ENCODE peak calls at places on chromosomes 5 and 9, in ten cellular contexts. One of them, this sample, is unnamed.

GRCh38 chr9:22454021-22454420 is 7.4 kb downstream of the DMRTA1 start:
- DNase-seq in MCF 10A: no peak
- DNase-seq in progenitor cell of endocrine pancreas: no peak
- DNase-seq in WERI-Rb-1: no peak
- DNase-seq in brain microvascular endothelial cell: no peak
- DNase-seq in AG04449: no peak
- DNase-seq in GM12865: no peak
- DNase-seq in HL-60: no peak
- DNase-seq in GM13977: no peak
- DNase-seq in esophagus squamous epithelium: no peak
- DNase-seq in this sample: peak

GRCh38 chr9:114387678-114388431 is at the start of gene AKNA:
- DNase-seq in esophagus squamous epithelium: peak
- DNase-seq in HL-60: no peak
- DNase-seq in progenitor cell of endocrine pancreas: peak
- DNase-seq in MCF 10A: no peak
- DNase-seq in AG04449: no peak
- DNase-seq in GM12865: peak
- DNase-seq in brain microvascular endothelial cell: peak
- DNase-seq in WERI-Rb-1: peak
- DNase-seq in GM13977: no peak
- DNase-seq in this sample: peak

GRCh38 chr9:19232830-19233194 is 2.3 kb downstream of the DENND4C start:
- DNase-seq in WERI-Rb-1: no peak
- DNase-seq in AG04449: no peak
- DNase-seq in progenitor cell of endocrine pancreas: no peak
- DNase-seq in brain microvascular endothelial cell: peak
- DNase-seq in MCF 10A: peak
- DNase-seq in GM12865: peak
- DNase-seq in esophagus squamous epithelium: no peak
- DNase-seq in GM13977: peak
- DNase-seq in HL-60: no peak
- DNase-seq in this sample: peak

GRCh38 chr9:93183106-93183662 is 755 bp upstream of the WNK2 start:
- DNase-seq in AG04449: no peak
- DNase-seq in brain microvascular endothelial cell: no peak
- DNase-seq in WERI-Rb-1: no peak
- DNase-seq in esophagus squamous epithelium: no peak
- DNase-seq in GM12865: no peak
- DNase-seq in MCF 10A: no peak
- DNase-seq in progenitor cell of endocrine pancreas: no peak
- DNase-seq in HL-60: no peak
- DNase-seq in GM13977: no peak
- DNase-seq in this sample: no peak

GRCh38 chr5:132821350-132821749 is 8.2 kb downstream of the SOWAHA start:
- DNase-seq in WERI-Rb-1: no peak
- DNase-seq in AG04449: no peak
- DNase-seq in progenitor cell of endocrine pancreas: no peak
- DNase-seq in brain microvascular endothelial cell: no peak
- DNase-seq in GM13977: no peak
- DNase-seq in esophagus squamous epithelium: no peak
- DNase-seq in MCF 10A: no peak
- DNase-seq in GM12865: no peak
- DNase-seq in HL-60: no peak
- DNase-seq in this sample: no peak

GRCh38 chr9:86629530-86629929 is 275.3 kb upstream of the TUT7 start:
- DNase-seq in GM12865: no peak
- DNase-seq in esophagus squamous epithelium: no peak
- DNase-seq in AG04449: no peak
- DNase-seq in WERI-Rb-1: no peak
- DNase-seq in progenitor cell of endocrine pancreas: no peak
- DNase-seq in MCF 10A: no peak
- DNase-seq in HL-60: no peak
- DNase-seq in brain microvascular endothelial cell: no peak
- DNase-seq in GM13977: no peak
- DNase-seq in this sample: no peak

GRCh38 chr5:58043607-58043945 is 416.3 kb downstream of the PLK2 start:
- DNase-seq in progenitor cell of endocrine pancreas: no peak
- DNase-seq in WERI-Rb-1: no peak
- DNase-seq in AG04449: no peak
- DNase-seq in HL-60: no peak
- DNase-seq in brain microvascular endothelial cell: no peak
- DNase-seq in GM12865: no peak
- DNase-seq in esophagus squamous epithelium: no peak
- DNase-seq in GM13977: no peak
- DNase-seq in MCF 10A: no peak
- DNase-seq in this sample: no peak

GRCh38 chr9:23824241-23825142 is 1.5 kb downstream of the ELAVL2 start:
- DNase-seq in brain microvascular endothelial cell: no peak
- DNase-seq in GM13977: no peak
- DNase-seq in AG04449: no peak
- DNase-seq in MCF 10A: peak
- DNase-seq in esophagus squamous epithelium: no peak
- DNase-seq in HL-60: no peak
- DNase-seq in progenitor cell of endocrine pancreas: peak
- DNase-seq in GM12865: no peak
- DNase-seq in WERI-Rb-1: no peak
- DNase-seq in this sample: no peak

GRCh38 chr5:143226872-143227271 is 176.6 kb downstream of the NR3C1 start:
- DNase-seq in GM13977: no peak
- DNase-seq in brain microvascular endothelial cell: no peak
- DNase-seq in HL-60: no peak
- DNase-seq in AG04449: no peak
- DNase-seq in esophagus squamous epithelium: no peak
- DNase-seq in WERI-Rb-1: no peak
- DNase-seq in MCF 10A: no peak
- DNase-seq in progenitor cell of endocrine pancreas: no peak
- DNase-seq in GM12865: no peak
- DNase-seq in this sample: no peak

GRCh38 chr5:74903165-74903787 is 37.1 kb upstream of the FAM169A start:
- DNase-seq in HL-60: no peak
- DNase-seq in GM13977: peak
- DNase-seq in AG04449: no peak
- DNase-seq in WERI-Rb-1: peak
- DNase-seq in MCF 10A: peak
- DNase-seq in brain microvascular endothelial cell: no peak
- DNase-seq in esophagus squamous epithelium: no peak
- DNase-seq in GM12865: peak
- DNase-seq in progenitor cell of endocrine pancreas: peak
- DNase-seq in this sample: no peak

GRCh38 chr5:116472274-116472673 is 102.3 kb downstream of the SEMA6A start:
- DNase-seq in brain microvascular endothelial cell: no peak
- DNase-seq in GM13977: no peak
- DNase-seq in WERI-Rb-1: no peak
- DNase-seq in HL-60: no peak
- DNase-seq in esophagus squamous epithelium: no peak
- DNase-seq in MCF 10A: no peak
- DNase-seq in progenitor cell of endocrine pancreas: no peak
- DNase-seq in GM12865: no peak
- DNase-seq in AG04449: no peak
- DNase-seq in this sample: no peak
- TF ChIP-seq CTCF in brain microvascular endothelial cell: no peak
- TF ChIP-seq CTCF in GM13977: no peak
- TF ChIP-seq CTCF in WERI-Rb-1: no peak
- TF ChIP-seq CTCF in HL-60: no peak
- TF ChIP-seq CTCF in esophagus squamous epithelium: no peak
- TF ChIP-seq CTCF in MCF 10A: no peak
- TF ChIP-seq CTCF in progenitor cell of endocrine pancreas: peak
- TF ChIP-seq CTCF in GM12865: no peak
- TF ChIP-seq CTCF in AG04449: no peak
- TF ChIP-seq CTCF in this sample: no peak

GRCh38 chr9:25003686-25004085 is 458.0 kb upstream of the IZUMO3 start:
- DNase-seq in GM13977: peak
- DNase-seq in progenitor cell of endocrine pancreas: peak
- DNase-seq in esophagus squamous epithelium: no peak
- DNase-seq in GM12865: no peak
- DNase-seq in brain microvascular endothelial cell: no peak
- DNase-seq in WERI-Rb-1: peak
- DNase-seq in AG04449: no peak
- DNase-seq in MCF 10A: no peak
- DNase-seq in HL-60: no peak
- DNase-seq in this sample: no peak
- TF ChIP-seq CTCF in GM13977: peak
- TF ChIP-seq CTCF in progenitor cell of endocrine pancreas: peak
- TF ChIP-seq CTCF in esophagus squamous epithelium: no peak
- TF ChIP-seq CTCF in GM12865: no peak
- TF ChIP-seq CTCF in brain microvascular endothelial cell: no peak
- TF ChIP-seq CTCF in WERI-Rb-1: peak
- TF ChIP-seq CTCF in AG04449: no peak
- TF ChIP-seq CTCF in MCF 10A: peak
- TF ChIP-seq CTCF in HL-60: no peak
- TF ChIP-seq CTCF in this sample: no peak

GRCh38 chr5:88834499-88834898 is 48.5 kb downstream of the MEF2C start:
- DNase-seq in HL-60: no peak
- DNase-seq in esophagus squamous epithelium: no peak
- DNase-seq in GM12865: no peak
- DNase-seq in MCF 10A: no peak
- DNase-seq in progenitor cell of endocrine pancreas: no peak
- DNase-seq in WERI-Rb-1: no peak
- DNase-seq in AG04449: no peak
- DNase-seq in GM13977: no peak
- DNase-seq in brain microvascular endothelial cell: no peak
- DNase-seq in this sample: no peak

GRCh38 chr5:88838500-88838899 is 44.5 kb downstream of the MEF2C start:
- DNase-seq in HL-60: no peak
- DNase-seq in WERI-Rb-1: no peak
- DNase-seq in GM13977: no peak
- DNase-seq in MCF 10A: no peak
- DNase-seq in esophagus squamous epithelium: no peak
- DNase-seq in brain microvascular endothelial cell: no peak
- DNase-seq in AG04449: no peak
- DNase-seq in progenitor cell of endocrine pancreas: no peak
- DNase-seq in GM12865: no peak
- DNase-seq in this sample: no peak

GRCh38 chr5:88837222-88837621 is 45.8 kb downstream of the MEF2C start:
- DNase-seq in HL-60: no peak
- DNase-seq in WERI-Rb-1: no peak
- DNase-seq in MCF 10A: no peak
- DNase-seq in GM13977: no peak
- DNase-seq in progenitor cell of endocrine pancreas: no peak
- DNase-seq in brain microvascular endothelial cell: no peak
- DNase-seq in AG04449: no peak
- DNase-seq in esophagus squamous epithelium: no peak
- DNase-seq in GM12865: no peak
- DNase-seq in this sample: no peak

GRCh38 chr5:88837817-88838216 is 45.2 kb downstream of the MEF2C start:
- DNase-seq in WERI-Rb-1: no peak
- DNase-seq in progenitor cell of endocrine pancreas: no peak
- DNase-seq in GM13977: no peak
- DNase-seq in AG04449: no peak
- DNase-seq in GM12865: no peak
- DNase-seq in MCF 10A: no peak
- DNase-seq in HL-60: no peak
- DNase-seq in esophagus squamous epithelium: no peak
- DNase-seq in brain microvascular endothelial cell: no peak
- DNase-seq in this sample: no peak

GRCh38 chr5:88836195-88836838 is 46.7 kb downstream of the MEF2C start:
- DNase-seq in HL-60: no peak
- DNase-seq in progenitor cell of endocrine pancreas: no peak
- DNase-seq in esophagus squamous epithelium: no peak
- DNase-seq in GM13977: no peak
- DNase-seq in MCF 10A: no peak
- DNase-seq in AG04449: no peak
- DNase-seq in brain microvascular endothelial cell: peak
- DNase-seq in GM12865: no peak
- DNase-seq in WERI-Rb-1: no peak
- DNase-seq in this sample: peak
- TF ChIP-seq CTCF in HL-60: no peak
- TF ChIP-seq CTCF in progenitor cell of endocrine pancreas: no peak
- TF ChIP-seq CTCF in esophagus squamous epithelium: no peak
- TF ChIP-seq CTCF in GM13977: no peak
- TF ChIP-seq CTCF in MCF 10A: no peak
- TF ChIP-seq CTCF in AG04449: no peak
- TF ChIP-seq CTCF in brain microvascular endothelial cell: no peak
- TF ChIP-seq CTCF in GM12865: no peak
- TF ChIP-seq CTCF in WERI-Rb-1: no peak
- TF ChIP-seq CTCF in this sample: no peak

GRCh38 chr9:138102246-138103051 is 224.9 kb downstream of the CACNA1B start:
- DNase-seq in progenitor cell of endocrine pancreas: no peak
- DNase-seq in brain microvascular endothelial cell: no peak
- DNase-seq in MCF 10A: no peak
- DNase-seq in esophagus squamous epithelium: no peak
- DNase-seq in GM12865: no peak
- DNase-seq in HL-60: no peak
- DNase-seq in AG04449: no peak
- DNase-seq in GM13977: peak
- DNase-seq in WERI-Rb-1: no peak
- DNase-seq in this sample: no peak

GRCh38 chr9:138101444-138102234 is 224.1 kb downstream of the CACNA1B start:
- DNase-seq in WERI-Rb-1: no peak
- DNase-seq in HL-60: no peak
- DNase-seq in progenitor cell of endocrine pancreas: no peak
- DNase-seq in MCF 10A: no peak
- DNase-seq in GM13977: peak
- DNase-seq in esophagus squamous epithelium: no peak
- DNase-seq in brain microvascular endothelial cell: no peak
- DNase-seq in AG04449: no peak
- DNase-seq in GM12865: no peak
- DNase-seq in this sample: no peak

GRCh38 chr9:138098908-138099791 is 221.6 kb downstream of the CACNA1B start:
- DNase-seq in MCF 10A: no peak
- DNase-seq in GM12865: no peak
- DNase-seq in AG04449: no peak
- DNase-seq in esophagus squamous epithelium: no peak
- DNase-seq in WERI-Rb-1: no peak
- DNase-seq in progenitor cell of endocrine pancreas: no peak
- DNase-seq in HL-60: no peak
- DNase-seq in brain microvascular endothelial cell: no peak
- DNase-seq in GM13977: no peak
- DNase-seq in this sample: no peak

GRCh38 chr9:138099803-138100598 is 222.4 kb downstream of the CACNA1B start:
- DNase-seq in WERI-Rb-1: no peak
- DNase-seq in brain microvascular endothelial cell: no peak
- DNase-seq in progenitor cell of endocrine pancreas: no peak
- DNase-seq in esophagus squamous epithelium: no peak
- DNase-seq in MCF 10A: no peak
- DNase-seq in GM12865: no peak
- DNase-seq in HL-60: no peak
- DNase-seq in GM13977: no peak
- DNase-seq in AG04449: no peak
- DNase-seq in this sample: no peak

DNA sequence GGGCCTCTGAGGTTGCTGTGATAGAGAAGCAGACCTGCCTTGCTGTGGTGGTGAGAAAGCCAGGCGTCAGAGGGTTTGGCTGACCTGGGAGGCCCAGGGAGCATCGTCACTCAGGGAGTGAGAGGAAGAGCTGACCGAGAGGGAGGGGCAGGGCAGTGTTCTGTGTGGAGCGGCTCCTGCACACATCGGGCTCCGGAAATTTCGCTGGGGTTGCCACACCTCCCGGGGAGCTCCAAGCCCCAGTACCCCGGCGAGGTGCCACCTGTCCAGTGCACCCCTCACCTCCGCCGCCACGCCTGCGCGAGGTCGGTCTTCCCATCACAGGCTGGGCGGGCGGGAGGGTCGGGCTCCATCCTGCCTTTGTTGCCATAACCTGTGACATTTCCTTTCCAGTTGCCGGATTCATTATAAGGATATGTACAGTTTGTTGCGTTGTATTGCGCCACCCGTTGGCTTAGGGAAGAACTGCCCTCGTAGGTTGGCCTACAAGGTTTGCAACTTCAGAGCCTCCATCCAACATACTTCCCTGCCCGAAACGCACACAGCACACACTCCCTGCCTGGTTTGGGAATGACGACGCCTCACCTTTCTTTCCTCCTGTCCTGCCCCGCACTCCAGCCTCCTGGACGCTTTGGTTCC is 223.2 kb downstream of the CACNA1B start:
- DNase-seq in GM12865: peak
- DNase-seq in esophagus squamous epithelium: no peak
- DNase-seq in AG04449: no peak
- DNase-seq in HL-60: no peak
- DNase-seq in GM13977: no peak
- DNase-seq in progenitor cell of endocrine pancreas: no peak
- DNase-seq in WERI-Rb-1: peak
- DNase-seq in brain microvascular endothelial cell: no peak
- DNase-seq in MCF 10A: no peak
- DNase-seq in this sample: no peak
- TF ChIP-seq CTCF in GM12865: peak
- TF ChIP-seq CTCF in esophagus squamous epithelium: no peak
- TF ChIP-seq CTCF in AG04449: no peak
- TF ChIP-seq CTCF in HL-60: no peak
- TF ChIP-seq CTCF in GM13977: peak
- TF ChIP-seq CTCF in progenitor cell of endocrine pancreas: peak
- TF ChIP-seq CTCF in WERI-Rb-1: peak
- TF ChIP-seq CTCF in brain microvascular endothelial cell: no peak
- TF ChIP-seq CTCF in MCF 10A: no peak
- TF ChIP-seq CTCF in this sample: no peak

This sample was measured in cardiac fibroblast.